ENCODE peak calls at places on chromosome 22, in four cellular contexts. H, A, J and C are unnamed samples. For H3K27me3, the result is how much of the 10 kb centered on the place peaks cover.

GRCh38 chr22:47038206-47038835 is 275.9 kb downstream of the TBC1D22A start:
- DNase-seq in H (no peak), A (no peak), J (no peak), C (no peak)

GRCh38 chr22:49951001-49951677 is 9.4 kb upstream of the PIM3 start:
- DNase-seq in H (peak), A (no peak), J (no peak), C (no peak)

GRCh38 chr22:42793848-42794405 is 63.1 kb downstream of the ARFGAP3 start:
- DNase-seq in H (no peak), A (no peak), J (no peak), C (no peak)

GRCh38 chr22:48886604-48887393 is 940.9 kb downstream of the BRD1 start:
- DNase-seq in H (no peak), A (no peak), J (no peak), C (no peak)

GRCh38 chr22:28021116-28021997 is 102.3 kb upstream of the PITPNB start:
- DNase-seq in H (no peak), A (no peak), J (no peak), C (no peak)

GRCh38 chr22:19608114-19608494 is 83.9 kb upstream of the CLDN5 start:
- DNase-seq in H (no peak), A (no peak), J (no peak), C (no peak)

GRCh38 chr22:24996420-24996952 is 44.0 kb downstream of the KIAA1671 start:
- DNase-seq in H (peak), A (peak), J (peak), C (no peak)

GRCh38 chr22:50727678-50728522 is 10.1 kb upstream of the ACR start:
- DNase-seq in H (no peak), A (no peak), J (no peak), C (no peak)

GRCh38 chr22:30212363-30212995 is 34.1 kb downstream of the LIF start:
- DNase-seq in H (peak), A (no peak), J (peak), C (peak)

GRCh38 chr22:31844941-31845340 is 91.1 kb downstream of the DEPDC5 start:
- DNase-seq in H (no peak), A (no peak), J (no peak), C (no peak)

GRCh38 chr22:20206709-20207215 is 55.9 kb upstream of the CCDC188 start:
- DNase-seq in H (peak), A (no peak), J (no peak), C (no peak)

GRCh38 chr22:32322986-32323385 is 34.7 kb upstream of the RFPL3 start:
- DNase-seq in H (no peak), A (no peak), J (no peak), C (peak)

GRCh38 chr22:33357894-33358440 is 299.8 kb upstream of the SYN3 start:
- DNase-seq in H (no peak), A (no peak), J (no peak), C (no peak)

GRCh38 chr22:20438066-20438677 is 547 bp upstream of the SCARF2 start:
- DNase-seq in H (peak), A (peak), J (peak), C (no peak)

GRCh38 chr22:17972385-17973181 is 51.8 kb downstream of the MICAL3 start:
- DNase-seq in H (no peak), A (peak), J (peak), C (peak)

GRCh38 chr22:38317995-38318715 is 922 bp upstream of the CSNK1E start:
- DNase-seq in H (peak), A (no peak), J (peak), C (peak)

GRCh38 chr22:41181349-41182241 is 23.5 kb upstream of the L3MBTL2 start:
- DNase-seq in H (no peak), A (peak), J (peak), C (no peak)

GRCh38 chr22:27850000-27850465 is 48.5 kb upstream of the MN1 start:
- DNase-seq in H (no peak), A (peak), J (peak), C (no peak)

GRCh38 chr22:17772963-17773605 is 1.2 kb downstream of the BID start:
- DNase-seq in H (peak), A (peak), J (peak), C (no peak)

GRCh38 chr22:49903322-49904039 is 14.8 kb downstream of the ALG12 start:
- DNase-seq in H (no peak), A (no peak), J (no peak), C (no peak)

GRCh38 chr22:49880281-49880680 is 26.6 kb downstream of the ZBED4 start:
- DNase-seq in H (no peak), A (peak), J (no peak), C (no peak)

GRCh38 chr22:17120281-17120680 is 879 bp downstream of the TMEM121B start:
- DNase-seq in H (peak), A (peak), J (peak), C (no peak)

GRCh38 chr22:19066531-19067271 is 55.5 kb downstream of the DGCR2 start:
- DNase-seq in H (no peak), A (no peak), J (peak), C (no peak)

GRCh38 chr22:19846620-19847344 is 7.9 kb downstream of the GNB1L start:
- DNase-seq in H (no peak), A (no peak), J (no peak), C (no peak)

GRCh38 chr22:40855960-40856512 is 403 bp downstream of the ST13 start:
- DNase-seq in H (peak), A (peak), J (peak), C (peak)

GRCh38 chr22:30718938-30719337 is 24.3 kb downstream of the OSBP2 start:
- DNase-seq in H (no peak), A (no peak), J (no peak), C (no peak)

GRCh38 chr22:19896665-19897355 is 42.1 kb upstream of the GNB1L start:
- DNase-seq in H (no peak), A (no peak), J (no peak), C (no peak)

GRCh38 chr22:27825174-27825573 is 23.6 kb upstream of the MN1 start:
- DNase-seq in H (no peak), A (peak), J (no peak), C (no peak)

GRCh38 chr22:49899530-49899929 is 18.7 kb downstream of the ALG12 start:
- DNase-seq in H (no peak), A (no peak), J (no peak), C (no peak)

GRCh38 chr22:45452565-45453449 is 39.3 kb downstream of the RIBC2 start:
- DNase-seq in H (no peak), A (no peak), J (peak), C (no peak)

GRCh38 chr22:46983046-46983445 is 220.6 kb downstream of the TBC1D22A start:
- DNase-seq in H (no peak), A (no peak), J (no peak), C (no peak)

GRCh38 chr22:38451404-38451803 is 3.6 kb downstream of the KCNJ4 start:
- DNase-seq in H (no peak), A (no peak), J (no peak), C (no peak)

GRCh38 chr22:22386602-22387385 is 121.7 kb downstream of the ZNF280B start:
- DNase-seq in H (no peak), A (no peak), J (no peak), C (no peak)

GRCh38 chr22:32042924-32043323 is at the start of gene SLC5A1:
- DNase-seq in H (no peak), A (peak), J (no peak), C (no peak)

GRCh38 chr22:16961477-16962186 is 46.4 kb downstream of the GAB4 start:
- DNase-seq in H (no peak), A (no peak), J (no peak), C (no peak)

GRCh38 chr22:26161746-26162145 is 7.5 kb upstream of the SEZ6L start:
- DNase-seq in H (no peak), A (no peak), J (no peak), C (no peak)

GRCh38 chr22:26168199-26168915 is 905 bp upstream of the SEZ6L start:
- DNase-seq in H (no peak), A (peak), J (no peak), C (no peak)

GRCh38 chr22:26162961-26163360 is 6.3 kb upstream of the SEZ6L start:
- DNase-seq in H (no peak), A (no peak), J (no peak), C (no peak)

GRCh38 chr22:26159886-26160285 is 9.4 kb upstream of the SEZ6L start:
- DNase-seq in H (no peak), A (no peak), J (no peak), C (no peak)

GRCh38 chr22:26164174-26164573 is 5.1 kb upstream of the SEZ6L start:
- DNase-seq in H (no peak), A (no peak), J (no peak), C (no peak)
- H3K27me3 ChIP-seq in H (half or more), A (under half), J (under half), C (under half)

DNA sequence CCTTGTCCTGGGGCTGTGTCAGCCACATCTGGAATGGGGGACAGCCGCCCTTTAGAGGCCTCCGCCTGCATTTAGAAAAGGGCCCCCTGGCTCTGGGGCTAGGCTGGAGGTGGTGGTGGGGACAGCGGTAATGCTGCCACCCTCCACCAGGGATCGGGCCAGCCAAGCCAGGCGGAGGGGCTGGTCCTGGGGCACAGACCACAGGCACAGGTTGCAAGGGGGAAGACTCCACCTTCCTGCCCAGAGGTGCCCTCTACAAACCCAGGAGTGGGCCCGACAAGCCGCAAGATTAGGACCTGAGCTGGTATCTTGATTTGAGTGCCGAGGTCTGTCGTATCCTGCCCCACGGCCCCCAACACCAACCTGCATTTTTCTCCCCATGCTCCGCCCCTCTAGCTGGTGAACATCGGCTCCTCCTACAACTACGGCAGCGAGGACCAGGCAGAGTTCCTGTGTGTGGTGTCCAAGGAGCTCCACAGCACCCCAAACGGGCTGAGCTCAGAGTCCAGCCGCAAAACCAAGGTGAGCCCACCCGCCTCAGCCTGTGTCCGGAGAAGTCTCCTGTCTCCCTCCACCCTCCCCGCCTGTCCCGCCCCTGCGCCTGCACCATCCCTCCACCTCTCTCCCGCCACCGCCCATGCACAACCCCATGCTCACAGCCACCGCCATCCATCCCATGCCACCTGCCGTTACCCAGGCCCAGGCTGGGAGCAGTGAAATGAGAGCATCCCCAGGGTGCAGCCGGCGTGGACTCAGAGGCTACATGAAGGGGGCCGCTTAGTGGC is 7.6 kb downstream of the KCTD17 start:
- DNase-seq in H (no peak), A (no peak), J (no peak), C (no peak)
- TF ChIP-seq CTCF in H (no peak), A (no peak), J (no peak), C (no peak)

DNA sequence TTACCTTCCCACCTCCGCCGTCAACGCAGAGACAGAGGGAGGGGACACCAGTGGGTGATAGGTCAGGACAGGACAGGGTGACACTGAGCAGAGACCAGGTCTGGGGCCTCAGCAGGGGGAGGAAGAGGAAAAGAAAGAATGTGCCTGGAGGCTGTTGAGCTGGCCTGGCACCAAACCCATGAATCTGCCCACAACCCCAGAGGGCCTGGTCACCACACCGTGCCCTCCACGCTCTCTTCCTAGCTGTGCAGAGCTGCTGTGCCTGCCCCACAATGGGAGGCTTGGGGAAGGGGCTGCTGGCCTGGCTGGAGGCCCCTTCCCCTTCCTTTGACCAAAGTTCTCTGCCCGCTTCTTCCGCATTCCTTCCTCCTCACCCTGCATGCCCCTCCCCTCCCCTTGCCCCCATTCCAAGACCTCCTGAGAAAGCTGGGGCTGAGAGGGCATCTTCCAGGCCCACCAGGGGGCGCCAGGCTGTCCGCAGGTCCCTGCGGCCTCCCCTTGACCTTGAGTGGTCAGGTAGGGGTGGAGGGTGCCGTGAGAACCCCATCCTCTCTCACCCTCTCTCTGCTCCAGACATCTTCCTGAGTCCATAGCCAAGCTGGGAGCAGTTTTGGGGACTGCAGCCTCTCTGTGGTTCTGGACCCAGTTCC is 11.0 kb upstream of the CACNA1I start:
- DNase-seq in H (peak), A (peak), J (no peak), C (no peak)
- H3K27me3 ChIP-seq in H (half or more), A (under half), J (half or more), C (under half)

GRCh38 chr22:34414467-34415440 is 494.5 kb upstream of the LARGE1 start:
- DNase-seq in H (peak), A (peak), J (peak), C (no peak)
- TF ChIP-seq CTCF in H (peak), A (peak), J (peak), C (peak)

GRCh38 chr22:29208502-29208862 is 2.8 kb downstream of the EMID1 start:
- DNase-seq in H (no peak), A (peak), J (no peak), C (no peak)
- H3K27me3 ChIP-seq in H (under half), A (under half), J (under half), C (under half)

GRCh38 chr22:36872084-36872483 is 11.3 kb downstream of the NCF4 start:
- DNase-seq in H (no peak), A (no peak), J (no peak), C (no peak)

GRCh38 chr22:36874309-36874696 is 13.5 kb downstream of the NCF4 start:
- DNase-seq in H (no peak), A (no peak), J (no peak), C (no peak)

GRCh38 chr22:36872866-36873498 is 12.2 kb downstream of the NCF4 start:
- DNase-seq in H (no peak), A (no peak), J (no peak), C (no peak)

GRCh38 chr22:36874731-36875130 is 13.9 kb downstream of the NCF4 start:
- DNase-seq in H (no peak), A (no peak), J (no peak), C (no peak)

DNA sequence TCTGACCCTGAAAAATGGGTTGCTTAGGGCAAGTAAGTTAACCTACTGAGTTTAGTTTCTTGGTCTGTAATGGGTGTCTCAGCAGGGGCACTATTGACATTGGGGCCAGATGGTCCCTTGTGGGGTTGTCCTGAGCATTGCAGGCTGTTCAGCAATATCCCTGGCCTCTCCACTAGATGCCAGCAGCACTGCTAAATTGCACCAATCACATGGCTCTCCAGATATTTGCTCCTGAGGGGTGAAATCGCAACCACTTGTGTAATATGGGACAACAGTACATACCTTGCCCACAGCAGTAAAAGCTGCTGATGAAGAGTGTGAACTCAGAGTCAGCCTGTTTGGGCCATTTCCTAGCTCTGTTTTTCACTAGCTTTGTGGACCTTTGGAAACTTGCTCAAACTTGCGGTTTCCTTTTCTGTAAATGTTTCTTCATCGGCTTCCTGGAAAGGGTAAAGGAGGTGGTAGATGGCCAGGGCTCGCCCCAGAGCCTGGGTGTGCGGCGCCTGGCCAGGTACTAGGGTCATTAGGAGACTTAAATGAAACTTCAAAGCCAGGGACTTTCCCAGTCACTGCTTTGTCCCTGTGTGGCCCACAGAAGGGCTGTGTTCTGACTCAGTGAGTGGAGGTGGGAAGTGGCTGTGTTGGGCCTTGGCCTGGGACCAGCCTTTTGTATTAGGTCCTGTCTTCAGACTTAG is 13.0 kb downstream of the NCF4 start:
- DNase-seq in H (peak), A (peak), J (peak), C (no peak)
- TF ChIP-seq CTCF in H (peak), A (peak), J (peak), C (peak)

DNA sequence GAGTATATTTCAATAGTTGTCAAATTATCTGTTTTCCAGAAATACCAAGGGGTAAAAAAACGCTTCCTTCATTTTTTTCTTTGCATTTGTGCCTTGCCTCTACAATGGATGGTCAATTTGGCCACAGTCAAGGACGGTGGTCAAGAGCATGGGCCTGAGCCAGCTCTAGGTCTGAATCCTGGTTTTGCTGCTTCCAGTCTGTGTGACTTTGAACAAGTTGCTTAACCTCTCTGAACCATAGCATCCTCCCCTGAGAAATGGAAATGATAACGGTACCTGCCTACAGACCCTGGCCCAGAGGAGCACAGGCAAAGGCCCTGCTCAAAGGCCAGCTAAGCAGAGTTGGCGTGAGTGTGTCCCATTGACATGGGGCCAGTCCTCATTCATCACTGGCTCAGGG is 3.1 kb downstream of the PNPLA5 start:
- DNase-seq in H (no peak), A (no peak), J (no peak), C (no peak)
- H3K27me3 ChIP-seq in H (under half), A (under half), J (under half), C (under half)

GRCh38 chr22:23533328-23533762 is 46.7 kb downstream of the IGLL1 start:
- DNase-seq in H (peak), A (peak), J (no peak), C (no peak)
- TF ChIP-seq CTCF in H (peak), A (peak), J (peak), C (peak)

GRCh38 chr22:36736701-36737320 is 33.3 kb upstream of the CACNG2 start:
- DNase-seq in H (no peak), A (no peak), J (no peak), C (peak)
- H3K27me3 ChIP-seq in H (under half), A (under half), J (under half), C (under half)